ENCODE peak calls at places on chromosome 21, in five cellular contexts. M is H4; L is CD8-positive, alpha-beta memory T cell; K is heart right ventricle; C is lung microvascular endothelial cell. G is an unnamed sample.
A peak's percentile ranks its signal among the peaks of the same experiment; 100 is the strongest.

GRCh38 chr21:34345091-34345871 is 18.5 kb upstream of the KCNE2 start:
- DNase-seq in M (no peak), L (no peak), K (no peak), C (no peak), G (no peak)

GRCh38 chr21:34027727-34028461 is 45.5 kb upstream of the MRPS6 start:
- DNase-seq in M (no peak), L (no peak), K (no peak), C (no peak), G (no peak)

GRCh38 chr21:36743446-36743845 is 44.5 kb downstream of the SIM2 start:
- DNase-seq in M (no peak), L (no peak), K (no peak), C (no peak), G (no peak)

GRCh38 chr21:25370311-25370744 is 237.0 kb downstream of the MRPL39 start:
- DNase-seq in M (peak; percentile 93), L (no peak), K (no peak), C (no peak), G (no peak)

GRCh38 chr21:21458124-21458631 is 460.0 kb downstream of the NCAM2 start:
- DNase-seq in M (no peak), L (no peak), K (peak; percentile 4), C (no peak), G (no peak)

GRCh38 chr21:15297829-15298228 is 233.0 kb upstream of the NRIP1 start:
- DNase-seq in M (no peak), L (no peak), K (no peak), C (no peak), G (no peak)

GRCh38 chr21:27561116-27561515 is 594.2 kb upstream of the ADAMTS5 start:
- DNase-seq in M (peak; percentile 51), L (no peak), K (no peak), C (no peak), G (peak; percentile 37)

GRCh38 chr21:26528882-26529281 is 44.2 kb downstream of the CYYR1 start:
- DNase-seq in M (no peak), L (no peak), K (no peak), C (no peak), G (no peak)

GRCh38 chr21:43343992-43344886 is 82.7 kb downstream of the SIK1 start:
- DNase-seq in M (no peak), L (no peak), K (no peak), C (no peak), G (peak; percentile 10)

GRCh38 chr21:25214676-25215075 is 392.6 kb downstream of the MRPL39 start:
- DNase-seq in M (no peak), L (no peak), K (no peak), C (no peak), G (no peak)

GRCh38 chr21:30561264-30561895 is at the start of gene KRTAP19-7:
- DNase-seq in M (no peak), L (no peak), K (no peak), C (no peak), G (no peak)

GRCh38 chr21:28516996-28517592 is 475.6 kb downstream of the LTN1 start:
- DNase-seq in M (peak; percentile 81), L (peak; percentile 68), K (peak; percentile 65), C (peak; percentile 69), G (peak; percentile 56)

GRCh38 chr21:44399955-44400790 is 46.8 kb downstream of the TRPM2 start:
- DNase-seq in M (no peak), L (no peak), K (no peak), C (no peak), G (no peak)

GRCh38 chr21:45344576-45344975 is 56.9 kb upstream of the POFUT2 start:
- DNase-seq in M (no peak), L (no peak), K (no peak), C (no peak), G (no peak)

GRCh38 chr21:23725576-23725975 is 1881.7 kb downstream of the MRPL39 start:
- DNase-seq in M (peak; percentile 12), L (no peak), K (no peak), C (no peak), G (no peak)

GRCh38 chr21:16169102-16169511 is 439.3 kb downstream of the USP25 start:
- DNase-seq in M (peak; percentile 83), L (no peak), K (no peak), C (no peak), G (no peak)

GRCh38 chr21:42337276-42337675 is 13.5 kb downstream of the TFF2 start:
- DNase-seq in M (no peak), L (no peak), K (no peak), C (no peak), G (no peak)

GRCh38 chr21:46455575-46456385 is 2.9 kb upstream of the DIP2A start:
- DNase-seq in M (peak; percentile 38), L (no peak), K (no peak), C (peak; percentile 97), G (peak; percentile 43)

GRCh38 chr21:25831300-25831699 is 96.5 kb downstream of the GABPA start:
- DNase-seq in M (no peak), L (no peak), K (no peak), C (no peak), G (no peak)

GRCh38 chr21:40291560-40291959 is 424.3 kb downstream of the PCP4 start:
- DNase-seq in M (no peak), L (no peak), K (no peak), C (no peak), G (no peak)

GRCh38 chr21:45322231-45322959 is 34.7 kb upstream of the POFUT2 start:
- DNase-seq in M (no peak), L (no peak), K (no peak), C (no peak), G (peak; percentile 32)

GRCh38 chr21:41726970-41727783 is 39.7 kb downstream of the RIPK4 start:
- DNase-seq in M (peak; percentile 89), L (no peak), K (peak; percentile 77), C (no peak), G (peak; percentile 91)

GRCh38 chr21:32514275-32515055 is 70.9 kb downstream of the TCP10L start:
- DNase-seq in M (no peak), L (no peak), K (no peak), C (no peak), G (no peak)

GRCh38 chr21:40668535-40669275 is 178.3 kb downstream of the DSCAM start:
- DNase-seq in M (no peak), L (no peak), K (no peak), C (no peak), G (no peak)

GRCh38 chr21:44406953-44407352 is 48.4 kb upstream of the LRRC3 start:
- DNase-seq in M (no peak), L (no peak), K (no peak), C (no peak), G (no peak)

G was measured in right cardiac atrium.